ENCODE peak calls at places on chromosomes 6 and 20, in nine cellular contexts. One of them, this sample, is unnamed.

GRCh38 chr6:151796842-151797530 is 10.5 kb upstream of the ESR1 start:
- DNase-seq in A549: no peak
- DNase-seq in psoas muscle: no peak
- DNase-seq in pancreas: no peak
- DNase-seq in CD4-positive, alpha-beta T cell: no peak
- DNase-seq in breast epithelium: no peak
- DNase-seq in left ventricle myocardium inferior: no peak
- DNase-seq in IMR-90: no peak
- DNase-seq in hepatocyte: no peak
- DNase-seq in this sample: no peak

GRCh38 chr6:115441671-115442070 is 619.0 kb downstream of the FRK start:
- DNase-seq in A549: no peak
- DNase-seq in psoas muscle: no peak
- DNase-seq in pancreas: no peak
- DNase-seq in CD4-positive, alpha-beta T cell: no peak
- DNase-seq in breast epithelium: no peak
- DNase-seq in left ventricle myocardium inferior: no peak
- DNase-seq in IMR-90: no peak
- DNase-seq in hepatocyte: no peak
- DNase-seq in this sample: no peak

GRCh38 chr20:62707981-62708521 is 585 bp upstream of the NTSR1 start:
- DNase-seq in A549: peak
- DNase-seq in psoas muscle: peak
- DNase-seq in pancreas: no peak
- DNase-seq in CD4-positive, alpha-beta T cell: no peak
- DNase-seq in breast epithelium: no peak
- DNase-seq in left ventricle myocardium inferior: no peak
- DNase-seq in IMR-90: no peak
- DNase-seq in hepatocyte: no peak
- DNase-seq in this sample: no peak

GRCh38 chr6:13989424-13990144 is 64.8 kb downstream of the RNF182 start:
- DNase-seq in A549: no peak
- DNase-seq in psoas muscle: no peak
- DNase-seq in pancreas: no peak
- DNase-seq in CD4-positive, alpha-beta T cell: no peak
- DNase-seq in breast epithelium: no peak
- DNase-seq in left ventricle myocardium inferior: no peak
- DNase-seq in IMR-90: peak
- DNase-seq in hepatocyte: no peak
- DNase-seq in this sample: no peak

GRCh38 chr6:46175446-46175845 is 4.7 kb upstream of the ENPP5 start:
- DNase-seq in A549: no peak
- DNase-seq in psoas muscle: no peak
- DNase-seq in pancreas: no peak
- DNase-seq in CD4-positive, alpha-beta T cell: no peak
- DNase-seq in breast epithelium: no peak
- DNase-seq in left ventricle myocardium inferior: no peak
- DNase-seq in IMR-90: no peak
- DNase-seq in hepatocyte: no peak
- DNase-seq in this sample: no peak

GRCh38 chr6:136963259-136963658 is 41.2 kb downstream of the SLC35D3 start:
- DNase-seq in A549: no peak
- DNase-seq in psoas muscle: no peak
- DNase-seq in pancreas: no peak
- DNase-seq in CD4-positive, alpha-beta T cell: no peak
- DNase-seq in breast epithelium: no peak
- DNase-seq in left ventricle myocardium inferior: no peak
- DNase-seq in IMR-90: no peak
- DNase-seq in hepatocyte: no peak
- DNase-seq in this sample: no peak

GRCh38 chr6:159067334-159067733 is 22.5 kb upstream of the TAGAP start:
- DNase-seq in A549: no peak
- DNase-seq in psoas muscle: no peak
- DNase-seq in pancreas: no peak
- DNase-seq in CD4-positive, alpha-beta T cell: no peak
- DNase-seq in breast epithelium: no peak
- DNase-seq in left ventricle myocardium inferior: no peak
- DNase-seq in IMR-90: no peak
- DNase-seq in hepatocyte: no peak
- DNase-seq in this sample: no peak

GRCh38 chr6:28589234-28589951 is 63.7 kb downstream of the GPX5 start:
- DNase-seq in A549: peak
- DNase-seq in psoas muscle: no peak
- DNase-seq in pancreas: no peak
- DNase-seq in CD4-positive, alpha-beta T cell: no peak
- DNase-seq in breast epithelium: no peak
- DNase-seq in left ventricle myocardium inferior: no peak
- DNase-seq in IMR-90: peak
- DNase-seq in hepatocyte: peak
- DNase-seq in this sample: peak

GRCh38 chr6:142011156-142011555 is 121.6 kb upstream of the GJE1 start:
- DNase-seq in A549: no peak
- DNase-seq in psoas muscle: no peak
- DNase-seq in pancreas: no peak
- DNase-seq in CD4-positive, alpha-beta T cell: no peak
- DNase-seq in breast epithelium: no peak
- DNase-seq in left ventricle myocardium inferior: no peak
- DNase-seq in IMR-90: peak
- DNase-seq in hepatocyte: no peak
- DNase-seq in this sample: no peak

GRCh38 chr6:142011775-142012174 is 121.0 kb upstream of the GJE1 start:
- DNase-seq in A549: no peak
- DNase-seq in psoas muscle: no peak
- DNase-seq in pancreas: no peak
- DNase-seq in CD4-positive, alpha-beta T cell: no peak
- DNase-seq in breast epithelium: no peak
- DNase-seq in left ventricle myocardium inferior: no peak
- DNase-seq in IMR-90: no peak
- DNase-seq in hepatocyte: no peak
- DNase-seq in this sample: no peak

GRCh38 chr6:142008016-142008735 is 124.5 kb upstream of the GJE1 start:
- DNase-seq in A549: no peak
- DNase-seq in psoas muscle: no peak
- DNase-seq in pancreas: no peak
- DNase-seq in CD4-positive, alpha-beta T cell: no peak
- DNase-seq in breast epithelium: no peak
- DNase-seq in left ventricle myocardium inferior: no peak
- DNase-seq in IMR-90: no peak
- DNase-seq in hepatocyte: no peak
- DNase-seq in this sample: no peak

GRCh38 chr6:142008776-142009175 is 123.9 kb upstream of the GJE1 start:
- DNase-seq in A549: no peak
- DNase-seq in psoas muscle: no peak
- DNase-seq in pancreas: no peak
- DNase-seq in CD4-positive, alpha-beta T cell: no peak
- DNase-seq in breast epithelium: no peak
- DNase-seq in left ventricle myocardium inferior: no peak
- DNase-seq in IMR-90: no peak
- DNase-seq in hepatocyte: no peak
- DNase-seq in this sample: no peak

GRCh38 chr6:142009647-142010046 is 123.1 kb upstream of the GJE1 start:
- DNase-seq in A549: no peak
- DNase-seq in psoas muscle: no peak
- DNase-seq in pancreas: no peak
- DNase-seq in CD4-positive, alpha-beta T cell: no peak
- DNase-seq in breast epithelium: no peak
- DNase-seq in left ventricle myocardium inferior: no peak
- DNase-seq in IMR-90: peak
- DNase-seq in hepatocyte: no peak
- DNase-seq in this sample: no peak
- H3K27ac ChIP-seq in A549: no peak
- H3K27ac ChIP-seq in psoas muscle: no peak
- H3K27ac ChIP-seq in pancreas: no peak
- H3K27ac ChIP-seq in CD4-positive, alpha-beta T cell: no peak
- H3K27ac ChIP-seq in breast epithelium: no peak
- H3K27ac ChIP-seq in left ventricle myocardium inferior: no peak
- H3K27ac ChIP-seq in IMR-90: no peak
- H3K27ac ChIP-seq in hepatocyte: no peak
- H3K27ac ChIP-seq in this sample: no peak

DNA sequence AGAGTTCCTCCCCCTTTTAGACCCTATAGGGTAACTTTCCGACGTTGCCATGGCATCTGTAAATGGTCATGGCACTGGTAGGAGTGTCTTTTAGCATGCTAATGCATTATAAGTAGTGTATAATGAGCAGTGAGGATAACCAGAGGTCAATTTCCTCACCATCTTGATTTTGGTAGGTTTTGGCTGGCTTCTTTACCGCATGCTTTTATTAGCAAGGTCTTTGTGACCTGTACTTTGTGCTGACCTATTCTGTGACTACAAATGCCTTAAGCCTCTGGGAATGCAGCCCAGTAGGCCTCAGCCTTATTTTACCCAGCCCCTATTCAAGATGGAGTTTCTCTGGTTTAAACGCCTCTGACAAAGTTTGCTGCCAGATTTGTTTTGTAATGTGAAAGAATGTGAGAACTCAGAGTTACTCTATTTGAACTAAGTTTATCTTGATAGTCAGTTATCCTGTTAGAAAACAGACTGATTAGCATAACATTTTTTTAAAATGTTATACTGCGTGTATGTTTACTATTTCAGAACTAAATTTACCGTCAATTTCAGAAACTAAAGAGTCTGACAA is 111.3 kb upstream of the PRSS16 start:
- DNase-seq in A549: no peak
- DNase-seq in psoas muscle: no peak
- DNase-seq in pancreas: no peak
- DNase-seq in CD4-positive, alpha-beta T cell: no peak
- DNase-seq in breast epithelium: no peak
- DNase-seq in left ventricle myocardium inferior: no peak
- DNase-seq in IMR-90: no peak
- DNase-seq in hepatocyte: no peak
- DNase-seq in this sample: no peak
- H3K27ac ChIP-seq in A549: peak
- H3K27ac ChIP-seq in psoas muscle: no peak
- H3K27ac ChIP-seq in pancreas: no peak
- H3K27ac ChIP-seq in CD4-positive, alpha-beta T cell: no peak
- H3K27ac ChIP-seq in breast epithelium: no peak
- H3K27ac ChIP-seq in left ventricle myocardium inferior: no peak
- H3K27ac ChIP-seq in IMR-90: no peak
- H3K27ac ChIP-seq in hepatocyte: no peak
- H3K27ac ChIP-seq in this sample: no peak

GRCh38 chr20:13858496-13859270 is 73.9 kb downstream of the NDUFAF5 start:
- DNase-seq in A549: no peak
- DNase-seq in psoas muscle: no peak
- DNase-seq in pancreas: no peak
- DNase-seq in CD4-positive, alpha-beta T cell: no peak
- DNase-seq in breast epithelium: no peak
- DNase-seq in left ventricle myocardium inferior: no peak
- DNase-seq in IMR-90: no peak
- DNase-seq in hepatocyte: no peak
- DNase-seq in this sample: no peak
- H3K27ac ChIP-seq in A549: no peak
- H3K27ac ChIP-seq in psoas muscle: peak
- H3K27ac ChIP-seq in pancreas: no peak
- H3K27ac ChIP-seq in CD4-positive, alpha-beta T cell: no peak
- H3K27ac ChIP-seq in breast epithelium: no peak
- H3K27ac ChIP-seq in left ventricle myocardium inferior: no peak
- H3K27ac ChIP-seq in IMR-90: no peak
- H3K27ac ChIP-seq in hepatocyte: no peak
- H3K27ac ChIP-seq in this sample: no peak

GRCh38 chr6:111606620-111607115 is 990 bp upstream of the TRAF3IP2 start:
- DNase-seq in A549: no peak
- DNase-seq in psoas muscle: no peak
- DNase-seq in pancreas: no peak
- DNase-seq in CD4-positive, alpha-beta T cell: no peak
- DNase-seq in breast epithelium: no peak
- DNase-seq in left ventricle myocardium inferior: no peak
- DNase-seq in IMR-90: no peak
- DNase-seq in hepatocyte: no peak
- DNase-seq in this sample: no peak
- H3K27ac ChIP-seq in A549: peak
- H3K27ac ChIP-seq in psoas muscle: peak
- H3K27ac ChIP-seq in pancreas: peak
- H3K27ac ChIP-seq in CD4-positive, alpha-beta T cell: no peak
- H3K27ac ChIP-seq in breast epithelium: peak
- H3K27ac ChIP-seq in left ventricle myocardium inferior: peak
- H3K27ac ChIP-seq in IMR-90: peak
- H3K27ac ChIP-seq in hepatocyte: peak
- H3K27ac ChIP-seq in this sample: no peak

DNA sequence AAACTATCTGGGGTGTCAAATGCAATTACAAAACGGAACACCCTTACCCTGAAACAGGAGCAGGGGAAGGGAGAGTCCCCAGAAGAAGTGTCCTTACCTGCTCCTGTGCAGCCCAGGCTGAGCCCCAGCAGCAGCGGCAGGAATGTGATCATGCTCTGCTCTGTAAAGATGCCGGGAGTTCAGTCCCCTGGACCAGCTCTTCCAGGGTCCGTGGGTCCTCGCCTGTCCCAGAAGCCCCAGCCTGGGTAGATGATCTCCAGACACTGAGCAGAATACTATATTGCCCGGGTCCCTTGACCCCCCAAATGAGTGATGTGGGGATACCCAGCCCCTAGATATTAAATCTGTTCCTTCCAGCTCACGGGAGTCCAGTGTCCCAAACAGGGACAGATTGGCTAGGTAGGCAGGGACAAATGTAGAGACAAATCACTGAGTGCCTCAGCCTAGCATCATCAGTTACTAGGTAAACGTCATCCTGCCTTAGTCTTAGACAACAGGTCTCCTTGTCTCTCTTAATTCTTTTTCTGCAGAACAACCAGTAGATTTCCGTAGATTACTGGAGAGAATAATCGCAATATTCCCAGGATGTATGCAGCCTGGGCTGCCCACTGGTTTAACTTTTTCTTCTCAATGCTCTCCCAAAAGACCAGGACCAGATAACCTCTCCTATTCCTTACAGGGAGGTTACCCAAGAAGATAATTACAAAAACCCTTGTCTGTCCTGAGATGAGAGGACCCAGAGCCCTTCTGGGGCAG is at the start of gene HLA-DMB:
- DNase-seq in A549: peak
- DNase-seq in psoas muscle: no peak
- DNase-seq in pancreas: no peak
- DNase-seq in CD4-positive, alpha-beta T cell: peak
- DNase-seq in breast epithelium: no peak
- DNase-seq in left ventricle myocardium inferior: no peak
- DNase-seq in IMR-90: peak
- DNase-seq in hepatocyte: peak
- DNase-seq in this sample: no peak
- H3K27ac ChIP-seq in A549: peak
- H3K27ac ChIP-seq in psoas muscle: peak
- H3K27ac ChIP-seq in pancreas: no peak
- H3K27ac ChIP-seq in CD4-positive, alpha-beta T cell: peak
- H3K27ac ChIP-seq in breast epithelium: peak
- H3K27ac ChIP-seq in left ventricle myocardium inferior: peak
- H3K27ac ChIP-seq in IMR-90: no peak
- H3K27ac ChIP-seq in hepatocyte: no peak
- H3K27ac ChIP-seq in this sample: peak

DNA sequence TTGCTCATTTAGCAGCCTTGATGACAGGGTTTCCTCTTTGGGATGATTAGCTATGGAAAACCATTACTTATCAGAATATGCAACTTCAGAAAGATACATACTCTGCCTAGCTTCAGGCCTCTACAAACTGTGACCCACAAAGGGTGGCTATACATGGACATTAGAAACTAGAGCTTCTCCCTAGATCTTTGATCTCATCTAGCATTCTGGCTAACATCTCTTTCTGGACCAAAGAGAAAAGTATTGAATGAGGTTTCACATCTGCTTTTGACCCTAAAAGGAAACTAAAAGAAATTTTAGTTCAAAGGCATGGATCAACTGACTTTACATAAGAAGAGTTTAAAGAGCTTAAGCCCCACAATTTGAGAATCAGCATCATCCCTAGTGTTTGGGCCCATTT is 12.4 kb upstream of the HMGN3 start:
- DNase-seq in A549: no peak
- DNase-seq in psoas muscle: no peak
- DNase-seq in pancreas: no peak
- DNase-seq in CD4-positive, alpha-beta T cell: no peak
- DNase-seq in breast epithelium: no peak
- DNase-seq in left ventricle myocardium inferior: no peak
- DNase-seq in IMR-90: no peak
- DNase-seq in hepatocyte: no peak
- DNase-seq in this sample: no peak
- H3K27ac ChIP-seq in A549: no peak
- H3K27ac ChIP-seq in psoas muscle: no peak
- H3K27ac ChIP-seq in pancreas: no peak
- H3K27ac ChIP-seq in CD4-positive, alpha-beta T cell: no peak
- H3K27ac ChIP-seq in breast epithelium: no peak
- H3K27ac ChIP-seq in left ventricle myocardium inferior: no peak
- H3K27ac ChIP-seq in IMR-90: no peak
- H3K27ac ChIP-seq in hepatocyte: no peak
- H3K27ac ChIP-seq in this sample: no peak